ENCODE peak calls at places on chromosome 4, in six cellular contexts. B is AG04450, H is psoas muscle, A is kidney epithelial cell, P is lung, O is epithelial cell of esophagus. S is an unnamed sample.

GRCh38 chr4:124060261-124060918 is 652.1 kb downstream of the ANKRD50 start:
- DNase-seq in B (no peak), H (peak), A (no peak), P (peak), O (peak), S (no peak)

GRCh38 chr4:53908661-53909078 is 155.7 kb downstream of the CHIC2 start:
- DNase-seq in B (peak), H (no peak), A (peak), P (peak), O (peak), S (peak)

GRCh38 chr4:152290522-152290921 is 245.4 kb downstream of the FBXW7 start:
- DNase-seq in B (no peak), H (no peak), A (no peak), P (no peak), O (peak), S (no peak)

GRCh38 chr4:119266153-119266552 is 53.6 kb downstream of the USP53 start:
- DNase-seq in B (no peak), H (no peak), A (no peak), P (no peak), O (no peak), S (no peak)

GRCh38 chr4:152014280-152014679 is 253.5 kb upstream of the GATB start:
- DNase-seq in B (no peak), H (no peak), A (no peak), P (no peak), O (no peak), S (no peak)

GRCh38 chr4:113256946-113257345 is 207.5 kb downstream of the ANK2 start:
- DNase-seq in B (no peak), H (no peak), A (no peak), P (no peak), O (peak), S (no peak)

GRCh38 chr4:73676881-73677323 is 56.7 kb upstream of the RASSF6 start:
- DNase-seq in B (peak), H (no peak), A (peak), P (no peak), O (peak), S (no peak)

GRCh38 chr4:83208776-83209365 is 75.7 kb downstream of the COQ2 start:
- DNase-seq in B (no peak), H (no peak), A (no peak), P (no peak), O (peak), S (no peak)

GRCh38 chr4:115376866-115377265 is 263.4 kb upstream of the NDST4 start:
- DNase-seq in B (no peak), H (no peak), A (no peak), P (no peak), O (no peak), S (no peak)

GRCh38 chr4:69742596-69742995 is 17.8 kb downstream of the SULT1B1 start:
- DNase-seq in B (no peak), H (no peak), A (no peak), P (no peak), O (no peak), S (no peak)

GRCh38 chr4:128163177-128164117 is 102.3 kb downstream of the LARP1B start:
- DNase-seq in B (peak), H (no peak), A (peak), P (no peak), O (peak), S (no peak)

GRCh38 chr4:120218981-120219380 is 152.3 kb upstream of the MAD2L1 start:
- DNase-seq in B (no peak), H (no peak), A (no peak), P (no peak), O (no peak), S (no peak)

GRCh38 chr4:70842761-70843435 is 3.2 kb upstream of the GRSF1 start:
- DNase-seq in B (no peak), H (no peak), A (no peak), P (no peak), O (no peak), S (no peak)

GRCh38 chr4:13665711-13666660 is 38.5 kb upstream of the BOD1L1 start:
- DNase-seq in B (no peak), H (no peak), A (no peak), P (no peak), O (peak), S (no peak)

GRCh38 chr4:65658117-65658516 is 12.2 kb downstream of the EPHA5 start:
- DNase-seq in B (no peak), H (no peak), A (no peak), P (peak), O (no peak), S (no peak)

GRCh38 chr4:186733778-186734177 is 10.1 kb upstream of the FAT1 start:
- DNase-seq in B (no peak), H (no peak), A (no peak), P (no peak), O (no peak), S (no peak)

GRCh38 chr4:54717694-54718093 is 59.9 kb downstream of the KIT start:
- DNase-seq in B (no peak), H (no peak), A (no peak), P (no peak), O (no peak), S (no peak)

GRCh38 chr4:99736846-99737245 is 79.2 kb upstream of the C4orf54 start:
- DNase-seq in B (no peak), H (no peak), A (no peak), P (no peak), O (no peak), S (no peak)

GRCh38 chr4:119314356-119314755 is 7.6 kb downstream of the FABP2 start:
- DNase-seq in B (no peak), H (no peak), A (peak), P (no peak), O (peak), S (no peak)

GRCh38 chr4:12123709-12124108 is 695.0 kb upstream of the HS3ST1 start:
- DNase-seq in B (no peak), H (no peak), A (no peak), P (no peak), O (no peak), S (no peak)

GRCh38 chr4:87058272-87059073 is 123.7 kb downstream of the AFF1 start:
- DNase-seq in B (no peak), H (no peak), A (no peak), P (no peak), O (peak), S (no peak)

GRCh38 chr4:46930866-46931265 is 21.8 kb upstream of the COX7B2 start:
- DNase-seq in B (no peak), H (no peak), A (no peak), P (no peak), O (no peak), S (no peak)

GRCh38 chr4:46927201-46927600 is 18.2 kb upstream of the COX7B2 start:
- DNase-seq in B (no peak), H (no peak), A (no peak), P (no peak), O (no peak), S (no peak)

GRCh38 chr4:46934731-46935130 is 25.7 kb upstream of the COX7B2 start:
- DNase-seq in B (no peak), H (no peak), A (no peak), P (no peak), O (no peak), S (no peak)

GRCh38 chr4:46933686-46934085 is 24.6 kb upstream of the COX7B2 start:
- DNase-seq in B (no peak), H (no peak), A (no peak), P (no peak), O (peak), S (no peak)

GRCh38 chr4:46931981-46932380 is 22.9 kb upstream of the COX7B2 start:
- DNase-seq in B (no peak), H (no peak), A (no peak), P (no peak), O (peak), S (no peak)
- TF ChIP-seq CTCF in B (peak), H (no peak), A (peak), P (no peak), O (peak), S (peak)

DNA sequence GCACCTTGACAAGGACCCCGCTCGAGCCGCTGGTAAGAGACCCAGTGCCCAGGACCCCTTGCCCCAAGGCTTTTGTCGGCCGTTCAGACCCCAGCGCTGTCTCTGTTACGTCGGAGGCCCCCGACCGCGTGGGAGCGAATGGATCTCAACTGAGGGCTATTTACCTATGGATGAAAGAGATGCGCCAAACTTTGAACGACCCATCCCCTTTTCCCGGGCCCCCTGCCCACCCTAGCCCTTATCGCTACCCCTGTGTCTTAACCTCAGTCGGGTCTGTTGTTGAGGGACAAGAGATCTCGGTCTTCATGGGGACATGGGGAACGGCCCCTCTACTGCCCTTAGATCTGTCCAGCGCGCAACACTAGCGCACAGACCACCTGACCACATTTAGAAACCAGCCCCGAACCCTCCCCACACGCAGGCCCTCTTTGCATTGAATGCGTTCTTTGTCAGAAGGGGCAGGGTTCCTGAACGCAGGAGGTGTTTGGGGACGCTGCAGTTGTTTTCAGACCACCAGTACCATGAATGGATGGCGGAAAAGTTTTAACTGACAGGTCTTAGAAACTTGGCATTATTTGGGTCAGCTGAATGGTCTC is 617 bp downstream of the ARL9 start:
- DNase-seq in B (no peak), H (no peak), A (no peak), P (no peak), O (no peak), S (no peak)
- H3K4me3 ChIP-seq in B (peak), H (peak), A (peak), P (no peak), O (peak), S (peak)

GRCh38 chr4:875818-876423 is 50.0 kb upstream of the CPLX1 start:
- DNase-seq in B (no peak), H (no peak), A (no peak), P (no peak), O (no peak), S (no peak)

GRCh38 chr4:877502-877901 is 51.6 kb upstream of the CPLX1 start:
- DNase-seq in B (no peak), H (no peak), A (no peak), P (no peak), O (no peak), S (no peak)

GRCh38 chr4:878796-879729 is 53.1 kb downstream of the GAK start:
- DNase-seq in B (no peak), H (no peak), A (no peak), P (no peak), O (no peak), S (no peak)

GRCh38 chr4:874971-875817 is 49.3 kb upstream of the CPLX1 start:
- DNase-seq in B (no peak), H (no peak), A (no peak), P (no peak), O (no peak), S (no peak)

GRCh38 chr4:876780-877179 is 50.9 kb upstream of the CPLX1 start:
- DNase-seq in B (no peak), H (no peak), A (no peak), P (no peak), O (no peak), S (no peak)
- TF ChIP-seq CTCF in B (peak), H (peak), A (peak), P (no peak), O (no peak), S (peak)

GRCh38 chr4:793941-794621 is 31.8 kb downstream of the CPLX1 start:
- DNase-seq in B (no peak), H (no peak), A (no peak), P (no peak), O (no peak), S (no peak)

GRCh38 chr4:793109-793861 is 32.6 kb downstream of the CPLX1 start:
- DNase-seq in B (no peak), H (no peak), A (no peak), P (no peak), O (no peak), S (no peak)

GRCh38 chr4:796206-796605 is 29.7 kb downstream of the CPLX1 start:
- DNase-seq in B (no peak), H (no peak), A (no peak), P (no peak), O (no peak), S (no peak)

GRCh38 chr4:795726-796119 is 30.2 kb downstream of the CPLX1 start:
- DNase-seq in B (no peak), H (no peak), A (no peak), P (no peak), O (no peak), S (no peak)

GRCh38 chr4:794911-795725 is 30.8 kb downstream of the CPLX1 start:
- DNase-seq in B (no peak), H (no peak), A (no peak), P (no peak), O (no peak), S (no peak)
- H3K4me3 ChIP-seq in B (no peak), H (peak), A (no peak), P (no peak), O (no peak), S (no peak)

DNA sequence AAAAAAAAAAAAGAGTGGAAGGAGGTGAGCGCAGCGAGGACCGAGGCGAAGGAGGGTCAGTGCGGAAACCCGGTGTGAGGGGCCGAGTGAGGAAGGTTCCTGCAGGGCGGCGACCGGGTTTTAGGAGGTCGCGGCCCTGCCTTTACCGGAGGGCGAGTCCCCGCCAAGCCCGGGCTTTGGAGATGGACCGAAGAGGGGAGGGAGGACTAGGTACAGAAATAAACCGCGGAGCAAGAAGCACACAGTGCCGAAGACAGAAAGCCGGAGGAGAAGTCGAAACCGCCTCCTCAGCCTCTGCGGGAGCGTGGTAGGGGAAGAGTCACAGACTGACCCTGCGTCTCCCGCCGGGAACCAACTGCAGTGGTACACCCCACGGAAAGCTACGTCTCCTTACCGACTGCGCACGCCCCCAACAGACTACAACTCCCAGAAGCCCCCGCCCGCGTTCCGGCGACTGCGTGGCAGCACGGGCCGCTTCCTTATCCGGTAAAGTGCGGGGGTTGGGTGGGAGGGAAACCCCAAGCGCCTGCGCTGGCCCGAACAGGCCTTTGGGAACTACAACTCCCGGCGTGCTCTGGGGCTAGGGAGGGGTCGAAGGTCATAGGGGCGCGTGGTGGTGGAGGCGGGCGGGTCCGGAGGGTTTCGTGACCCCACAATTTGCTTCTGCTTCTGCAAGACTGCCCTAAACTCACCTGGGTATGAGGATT is at the start of gene NFXL1:
- DNase-seq in B (peak), H (peak), A (peak), P (peak), O (peak), S (peak)
- TF ChIP-seq CTCF in B (no peak), H (no peak), A (no peak), P (no peak), O (no peak), S (no peak)

GRCh38 chr4:101807351-101807750 is 16.8 kb downstream of the BANK1 start:
- DNase-seq in B (no peak), H (no peak), A (no peak), P (no peak), O (no peak), S (no peak)
- H3K4me3 ChIP-seq in B (no peak), H (no peak), A (no peak), P (no peak), O (no peak), S (no peak)

S was measured in AG04449.